ENCODE peak calls at places on chromosomes 3 and 15, in ten cellular contexts. One of them, this sample, is unnamed.
A peak's percentile ranks its signal among the peaks of the same experiment; 100 is the strongest.

GRCh38 chr3:155086041-155086440 is 5.9 kb downstream of the MME start:
- DNase-seq in heart right ventricle: no peak
- DNase-seq in EH: no peak
- DNase-seq in left cardiac atrium: no peak
- DNase-seq in stomach: no peak
- DNase-seq in mesendoderm: no peak
- DNase-seq in myocyte: no peak
- DNase-seq in CD8-positive, alpha-beta memory T cell: no peak
- DNase-seq in tibial artery: no peak
- DNase-seq in GM10248: no peak
- DNase-seq in this sample: no peak

GRCh38 chr3:45816544-45816943 is 20.2 kb upstream of the SLC6A20 start:
- DNase-seq in heart right ventricle: peak; percentile 18
- DNase-seq in EH: peak; percentile 76
- DNase-seq in left cardiac atrium: no peak
- DNase-seq in stomach: no peak
- DNase-seq in mesendoderm: no peak
- DNase-seq in myocyte: peak; percentile 90
- DNase-seq in CD8-positive, alpha-beta memory T cell: no peak
- DNase-seq in tibial artery: no peak
- DNase-seq in GM10248: no peak
- DNase-seq in this sample: no peak

GRCh38 chr15:76904461-76905012 is 603 bp downstream of the SCAPER start:
- DNase-seq in heart right ventricle: peak; percentile 12
- DNase-seq in EH: peak; percentile 31
- DNase-seq in left cardiac atrium: no peak
- DNase-seq in stomach: peak; percentile 28
- DNase-seq in mesendoderm: peak; percentile 73
- DNase-seq in myocyte: peak; percentile 65
- DNase-seq in CD8-positive, alpha-beta memory T cell: no peak
- DNase-seq in tibial artery: peak; percentile 38
- DNase-seq in GM10248: peak; percentile 27
- DNase-seq in this sample: no peak

GRCh38 chr3:152447509-152447908 is 178.8 kb downstream of the MBNL1 start:
- DNase-seq in heart right ventricle: no peak
- DNase-seq in EH: no peak
- DNase-seq in left cardiac atrium: no peak
- DNase-seq in stomach: no peak
- DNase-seq in mesendoderm: no peak
- DNase-seq in myocyte: no peak
- DNase-seq in CD8-positive, alpha-beta memory T cell: no peak
- DNase-seq in tibial artery: no peak
- DNase-seq in GM10248: no peak
- DNase-seq in this sample: no peak

GRCh38 chr3:48952510-48953118 is 34.0 kb downstream of the ARIH2 start:
- DNase-seq in heart right ventricle: peak; percentile 24
- DNase-seq in EH: peak; percentile 16
- DNase-seq in left cardiac atrium: peak; percentile 26
- DNase-seq in stomach: peak; percentile 60
- DNase-seq in mesendoderm: peak; percentile 74
- DNase-seq in myocyte: no peak
- DNase-seq in CD8-positive, alpha-beta memory T cell: peak; percentile 65
- DNase-seq in tibial artery: no peak
- DNase-seq in GM10248: peak; percentile 48
- DNase-seq in this sample: no peak

GRCh38 chr15:57921371-57921770 is 144.1 kb downstream of the ALDH1A2 start:
- DNase-seq in heart right ventricle: no peak
- DNase-seq in EH: peak; percentile 43
- DNase-seq in left cardiac atrium: no peak
- DNase-seq in stomach: no peak
- DNase-seq in mesendoderm: no peak
- DNase-seq in myocyte: no peak
- DNase-seq in CD8-positive, alpha-beta memory T cell: no peak
- DNase-seq in tibial artery: peak; percentile 54
- DNase-seq in GM10248: no peak
- DNase-seq in this sample: no peak

GRCh38 chr3:151558621-151559020 is 97.8 kb upstream of the IGSF10 start:
- DNase-seq in heart right ventricle: no peak
- DNase-seq in EH: no peak
- DNase-seq in left cardiac atrium: no peak
- DNase-seq in stomach: no peak
- DNase-seq in mesendoderm: no peak
- DNase-seq in myocyte: no peak
- DNase-seq in CD8-positive, alpha-beta memory T cell: no peak
- DNase-seq in tibial artery: no peak
- DNase-seq in GM10248: no peak
- DNase-seq in this sample: no peak

GRCh38 chr3:146334151-146334550 is 83.2 kb upstream of the PLSCR4 start:
- DNase-seq in heart right ventricle: no peak
- DNase-seq in EH: peak; percentile 42
- DNase-seq in left cardiac atrium: peak; percentile 34
- DNase-seq in stomach: no peak
- DNase-seq in mesendoderm: no peak
- DNase-seq in myocyte: peak; percentile 57
- DNase-seq in CD8-positive, alpha-beta memory T cell: no peak
- DNase-seq in tibial artery: peak; percentile 28
- DNase-seq in GM10248: no peak
- DNase-seq in this sample: no peak

GRCh38 chr3:30747771-30748281 is 141.4 kb downstream of the TGFBR2 start:
- DNase-seq in heart right ventricle: no peak
- DNase-seq in EH: peak; percentile 60
- DNase-seq in left cardiac atrium: no peak
- DNase-seq in stomach: no peak
- DNase-seq in mesendoderm: peak; percentile 61
- DNase-seq in myocyte: peak; percentile 59
- DNase-seq in CD8-positive, alpha-beta memory T cell: no peak
- DNase-seq in tibial artery: no peak
- DNase-seq in GM10248: no peak
- DNase-seq in this sample: no peak

GRCh38 chr3:55624238-55624637 is 137.1 kb upstream of the WNT5A start:
- DNase-seq in heart right ventricle: no peak
- DNase-seq in EH: peak; percentile 79
- DNase-seq in left cardiac atrium: no peak
- DNase-seq in stomach: no peak
- DNase-seq in mesendoderm: no peak
- DNase-seq in myocyte: peak; percentile 27
- DNase-seq in CD8-positive, alpha-beta memory T cell: no peak
- DNase-seq in tibial artery: no peak
- DNase-seq in GM10248: no peak
- DNase-seq in this sample: no peak

GRCh38 chr3:171206283-171206682 is 179.8 kb upstream of the SLC2A2 start:
- DNase-seq in heart right ventricle: no peak
- DNase-seq in EH: no peak
- DNase-seq in left cardiac atrium: no peak
- DNase-seq in stomach: no peak
- DNase-seq in mesendoderm: peak; percentile 85
- DNase-seq in myocyte: no peak
- DNase-seq in CD8-positive, alpha-beta memory T cell: no peak
- DNase-seq in tibial artery: no peak
- DNase-seq in GM10248: no peak
- DNase-seq in this sample: no peak

GRCh38 chr3:127352612-127353011 is 64.8 kb upstream of the PRR20G start:
- DNase-seq in heart right ventricle: no peak
- DNase-seq in EH: no peak
- DNase-seq in left cardiac atrium: no peak
- DNase-seq in stomach: no peak
- DNase-seq in mesendoderm: no peak
- DNase-seq in myocyte: no peak
- DNase-seq in CD8-positive, alpha-beta memory T cell: no peak
- DNase-seq in tibial artery: no peak
- DNase-seq in GM10248: no peak
- DNase-seq in this sample: no peak

GRCh38 chr15:101024709-101025108 is 105.6 kb downstream of the LRRK1 start:
- DNase-seq in heart right ventricle: no peak
- DNase-seq in EH: no peak
- DNase-seq in left cardiac atrium: no peak
- DNase-seq in stomach: peak; percentile 11
- DNase-seq in mesendoderm: no peak
- DNase-seq in myocyte: no peak
- DNase-seq in CD8-positive, alpha-beta memory T cell: no peak
- DNase-seq in tibial artery: no peak
- DNase-seq in GM10248: no peak
- DNase-seq in this sample: peak; percentile 68

GRCh38 chr3:23728651-23729117 is 77.1 kb upstream of the UBE2E1 start:
- DNase-seq in heart right ventricle: no peak
- DNase-seq in EH: peak; percentile 74
- DNase-seq in left cardiac atrium: no peak
- DNase-seq in stomach: no peak
- DNase-seq in mesendoderm: peak; percentile 54
- DNase-seq in myocyte: no peak
- DNase-seq in CD8-positive, alpha-beta memory T cell: no peak
- DNase-seq in tibial artery: no peak
- DNase-seq in GM10248: no peak
- DNase-seq in this sample: no peak

GRCh38 chr15:59812185-59812870 is 123.2 kb upstream of the BNIP2 start:
- DNase-seq in heart right ventricle: no peak
- DNase-seq in EH: no peak
- DNase-seq in left cardiac atrium: no peak
- DNase-seq in stomach: no peak
- DNase-seq in mesendoderm: peak; percentile 25
- DNase-seq in myocyte: no peak
- DNase-seq in CD8-positive, alpha-beta memory T cell: no peak
- DNase-seq in tibial artery: no peak
- DNase-seq in GM10248: no peak
- DNase-seq in this sample: no peak

GRCh38 chr3:50375200-50375931 is 16.0 kb upstream of the TMEM115 start:
- DNase-seq in heart right ventricle: no peak
- DNase-seq in EH: no peak
- DNase-seq in left cardiac atrium: no peak
- DNase-seq in stomach: no peak
- DNase-seq in mesendoderm: no peak
- DNase-seq in myocyte: no peak
- DNase-seq in CD8-positive, alpha-beta memory T cell: no peak
- DNase-seq in tibial artery: no peak
- DNase-seq in GM10248: no peak
- DNase-seq in this sample: no peak

GRCh38 chr15:58631319-58631718 is 118.2 kb downstream of the ADAM10 start:
- DNase-seq in heart right ventricle: no peak
- DNase-seq in EH: no peak
- DNase-seq in left cardiac atrium: no peak
- DNase-seq in stomach: no peak
- DNase-seq in mesendoderm: no peak
- DNase-seq in myocyte: no peak
- DNase-seq in CD8-positive, alpha-beta memory T cell: no peak
- DNase-seq in tibial artery: no peak
- DNase-seq in GM10248: peak; percentile 25
- DNase-seq in this sample: no peak

GRCh38 chr15:86082619-86083377 is 3.1 kb downstream of the AGBL1 start:
- DNase-seq in heart right ventricle: no peak
- DNase-seq in EH: no peak
- DNase-seq in left cardiac atrium: no peak
- DNase-seq in stomach: no peak
- DNase-seq in mesendoderm: no peak
- DNase-seq in myocyte: no peak
- DNase-seq in CD8-positive, alpha-beta memory T cell: no peak
- DNase-seq in tibial artery: no peak
- DNase-seq in GM10248: no peak
- DNase-seq in this sample: no peak

This sample was measured in coronary artery.